ENCODE peak calls at places on chromosomes 4 and X, in eight cellular contexts. B is NAMALWA; W is AG10803; G is ACHN; D is central memory CD4-positive, alpha-beta T cell; P is adipocyte; J is HFF-Myc; S is NCI-H510A treated with DMSO at 0.1 percent for 48 hours. Z is an unnamed sample.

GRCh38 chr4:38985363-38986065 is 46.7 kb downstream of the TMEM156 start:
- DNase-seq in B (no peak), W (no peak), G (no peak), D (peak), P (no peak), J (no peak), S (no peak), Z (no peak)

GRCh38 chrX:129403974-129404669 is 119.2 kb downstream of the SMARCA1 start:
- DNase-seq in B (no peak), W (no peak), G (no peak), D (no peak), P (no peak), J (no peak), S (no peak), Z (no peak)

GRCh38 chrX:47515941-47516649 is 33.1 kb upstream of the ZNF41 start:
- DNase-seq in B (no peak), W (peak), G (no peak), D (no peak), P (no peak), J (no peak), S (no peak), Z (no peak)

GRCh38 chrX:143472334-143472938 is 44.8 kb downstream of the SPANXN3 start:
- DNase-seq in B (no peak), W (no peak), G (peak), D (no peak), P (no peak), J (no peak), S (peak), Z (no peak)

GRCh38 chrX:154734101-154734781 is 16.6 kb downstream of the GAB3 start:
- DNase-seq in B (peak), W (no peak), G (no peak), D (peak), P (peak), J (no peak), S (no peak), Z (no peak)

GRCh38 chr4:15811703-15812325 is 33.7 kb downstream of the CD38 start:
- DNase-seq in B (no peak), W (no peak), G (no peak), D (no peak), P (no peak), J (no peak), S (no peak), Z (no peak)

GRCh38 chr4:90127223-90127705 is at the start of gene CCSER1:
- DNase-seq in B (no peak), W (peak), G (peak), D (peak), P (peak), J (no peak), S (peak), Z (peak)

GRCh38 chr4:10020871-10021676 is at the start of gene SLC2A9:
- DNase-seq in B (no peak), W (peak), G (no peak), D (no peak), P (no peak), J (no peak), S (no peak), Z (no peak)

GRCh38 chr4:59904331-59904730 is 1295.8 kb upstream of the ADGRL3 start:
- DNase-seq in B (no peak), W (no peak), G (no peak), D (no peak), P (no peak), J (no peak), S (no peak), Z (no peak)

GRCh38 chr4:15688056-15688455 is 6.4 kb downstream of the FAM200B start:
- DNase-seq in B (no peak), W (peak), G (no peak), D (no peak), P (no peak), J (no peak), S (no peak), Z (no peak)

GRCh38 chr4:184309241-184310170 is 91.8 kb upstream of the ENPP6 start:
- DNase-seq in B (no peak), W (no peak), G (no peak), D (no peak), P (no peak), J (no peak), S (no peak), Z (no peak)

GRCh38 chrX:133350751-133351150 is 64.5 kb downstream of the GPC4 start:
- DNase-seq in B (no peak), W (peak), G (no peak), D (no peak), P (peak), J (no peak), S (no peak), Z (peak)

GRCh38 chr4:69104719-69105275 is 8.5 kb downstream of the UGT2B7 start:
- DNase-seq in B (no peak), W (no peak), G (no peak), D (no peak), P (no peak), J (no peak), S (no peak), Z (no peak)

GRCh38 chr4:23888421-23889319 is 1.2 kb downstream of the PPARGC1A start:
- DNase-seq in B (peak), W (peak), G (peak), D (no peak), P (peak), J (no peak), S (peak), Z (no peak)

GRCh38 chr4:111689214-111689613 is 456.0 kb upstream of the FAM241A start:
- DNase-seq in B (no peak), W (peak), G (no peak), D (no peak), P (peak), J (no peak), S (no peak), Z (no peak)

GRCh38 chrX:109384569-109385174 is 97.2 kb downstream of the GUCY2F start:
- DNase-seq in B (peak), W (peak), G (peak), D (no peak), P (peak), J (no peak), S (no peak), Z (no peak)

GRCh38 chr4:17502764-17503163 is 9.1 kb downstream of the QDPR start:
- DNase-seq in B (no peak), W (no peak), G (no peak), D (no peak), P (no peak), J (no peak), S (no peak), Z (no peak)

GRCh38 chrX:40459576-40460158 is 121.1 kb upstream of the ATP6AP2 start:
- DNase-seq in B (no peak), W (no peak), G (no peak), D (no peak), P (no peak), J (no peak), S (no peak), Z (no peak)

GRCh38 chrX:39427492-39428289 is 626.4 kb downstream of the MID1IP1 start:
- DNase-seq in B (no peak), W (peak), G (no peak), D (no peak), P (peak), J (no peak), S (no peak), Z (no peak)

Z was measured in mesothelial cell of epicardium.